ENCODE peak calls at places on chromosomes 13 and 19, in ten cellular contexts. One of them, this sample, is unnamed.

GRCh38 chr13:93726173-93727019 is 499.8 kb downstream of the GPC6 start:
- DNase-seq in HCT116: no peak
- DNase-seq in heart right ventricle: no peak
- DNase-seq in keratinocyte: no peak
- DNase-seq in mammary epithelial cell: no peak
- DNase-seq in esophagus squamous epithelium: no peak
- DNase-seq in cardiac fibroblast: no peak
- DNase-seq in breast epithelium: no peak
- DNase-seq in small intestine: no peak
- DNase-seq in AG04450: no peak
- DNase-seq in this sample: no peak

GRCh38 chr19:49502866-49503581 is 6.8 kb downstream of the RPS11 start:
- DNase-seq in HCT116: peak; percentile 54
- DNase-seq in heart right ventricle: peak; percentile 59
- DNase-seq in keratinocyte: no peak
- DNase-seq in mammary epithelial cell: peak; percentile 48
- DNase-seq in esophagus squamous epithelium: no peak
- DNase-seq in cardiac fibroblast: peak; percentile 97
- DNase-seq in breast epithelium: no peak
- DNase-seq in small intestine: peak; percentile 80
- DNase-seq in AG04450: peak; percentile 59
- DNase-seq in this sample: peak; percentile 66

GRCh38 chr19:5127710-5128109 is 158.8 kb downstream of the KDM4B start:
- DNase-seq in HCT116: no peak
- DNase-seq in heart right ventricle: no peak
- DNase-seq in keratinocyte: no peak
- DNase-seq in mammary epithelial cell: no peak
- DNase-seq in esophagus squamous epithelium: no peak
- DNase-seq in cardiac fibroblast: no peak
- DNase-seq in breast epithelium: no peak
- DNase-seq in small intestine: no peak
- DNase-seq in AG04450: no peak
- DNase-seq in this sample: no peak

GRCh38 chr13:30153871-30154426 is 153.4 kb downstream of the KATNAL1 start:
- DNase-seq in HCT116: no peak
- DNase-seq in heart right ventricle: no peak
- DNase-seq in keratinocyte: no peak
- DNase-seq in mammary epithelial cell: no peak
- DNase-seq in esophagus squamous epithelium: no peak
- DNase-seq in cardiac fibroblast: no peak
- DNase-seq in breast epithelium: no peak
- DNase-seq in small intestine: no peak
- DNase-seq in AG04450: no peak
- DNase-seq in this sample: no peak

GRCh38 chr19:46031781-46032596 is 8.8 kb downstream of the IGFL4 start:
- DNase-seq in HCT116: no peak
- DNase-seq in heart right ventricle: no peak
- DNase-seq in keratinocyte: no peak
- DNase-seq in mammary epithelial cell: no peak
- DNase-seq in esophagus squamous epithelium: no peak
- DNase-seq in cardiac fibroblast: no peak
- DNase-seq in breast epithelium: peak; percentile 6
- DNase-seq in small intestine: no peak
- DNase-seq in AG04450: no peak
- DNase-seq in this sample: no peak

GRCh38 chr13:21735621-21736401 is 64.9 kb downstream of the FGF9 start:
- DNase-seq in HCT116: no peak
- DNase-seq in heart right ventricle: peak; percentile 22
- DNase-seq in keratinocyte: no peak
- DNase-seq in mammary epithelial cell: no peak
- DNase-seq in esophagus squamous epithelium: no peak
- DNase-seq in cardiac fibroblast: no peak
- DNase-seq in breast epithelium: no peak
- DNase-seq in small intestine: no peak
- DNase-seq in AG04450: no peak
- DNase-seq in this sample: no peak

GRCh38 chr19:31938675-31939074 is 406.7 kb upstream of the ZNF507 start:
- DNase-seq in HCT116: no peak
- DNase-seq in heart right ventricle: no peak
- DNase-seq in keratinocyte: no peak
- DNase-seq in mammary epithelial cell: no peak
- DNase-seq in esophagus squamous epithelium: no peak
- DNase-seq in cardiac fibroblast: no peak
- DNase-seq in breast epithelium: no peak
- DNase-seq in small intestine: no peak
- DNase-seq in AG04450: no peak
- DNase-seq in this sample: no peak

GRCh38 chr13:65913173-65913572 is 1317.0 kb downstream of the PCDH9 start:
- DNase-seq in HCT116: peak; percentile 22
- DNase-seq in heart right ventricle: no peak
- DNase-seq in keratinocyte: no peak
- DNase-seq in mammary epithelial cell: peak; percentile 63
- DNase-seq in esophagus squamous epithelium: no peak
- DNase-seq in cardiac fibroblast: peak; percentile 87
- DNase-seq in breast epithelium: no peak
- DNase-seq in small intestine: no peak
- DNase-seq in AG04450: peak; percentile 24
- DNase-seq in this sample: no peak

GRCh38 chr19:54462072-54462712 is 1.4 kb downstream of the LENG9 start:
- DNase-seq in HCT116: no peak
- DNase-seq in heart right ventricle: no peak
- DNase-seq in keratinocyte: no peak
- DNase-seq in mammary epithelial cell: no peak
- DNase-seq in esophagus squamous epithelium: no peak
- DNase-seq in cardiac fibroblast: no peak
- DNase-seq in breast epithelium: no peak
- DNase-seq in small intestine: peak; percentile 46
- DNase-seq in AG04450: no peak
- DNase-seq in this sample: no peak

GRCh38 chr13:49630580-49630979 is 2.3 kb downstream of the ARL11 start:
- DNase-seq in HCT116: no peak
- DNase-seq in heart right ventricle: no peak
- DNase-seq in keratinocyte: no peak
- DNase-seq in mammary epithelial cell: no peak
- DNase-seq in esophagus squamous epithelium: no peak
- DNase-seq in cardiac fibroblast: no peak
- DNase-seq in breast epithelium: no peak
- DNase-seq in small intestine: no peak
- DNase-seq in AG04450: no peak
- DNase-seq in this sample: no peak

GRCh38 chr13:49632156-49632555 is 3.8 kb downstream of the ARL11 start:
- DNase-seq in HCT116: no peak
- DNase-seq in heart right ventricle: no peak
- DNase-seq in keratinocyte: no peak
- DNase-seq in mammary epithelial cell: no peak
- DNase-seq in esophagus squamous epithelium: no peak
- DNase-seq in cardiac fibroblast: no peak
- DNase-seq in breast epithelium: no peak
- DNase-seq in small intestine: no peak
- DNase-seq in AG04450: no peak
- DNase-seq in this sample: no peak

GRCh38 chr13:49627831-49628652 is at the start of gene ARL11:
- DNase-seq in HCT116: no peak
- DNase-seq in heart right ventricle: peak; percentile 43
- DNase-seq in keratinocyte: peak; percentile 17
- DNase-seq in mammary epithelial cell: no peak
- DNase-seq in esophagus squamous epithelium: peak; percentile 50
- DNase-seq in cardiac fibroblast: no peak
- DNase-seq in breast epithelium: peak; percentile 33
- DNase-seq in small intestine: peak; percentile 69
- DNase-seq in AG04450: no peak
- DNase-seq in this sample: no peak

GRCh38 chr13:49629947-49630346 is 1.6 kb downstream of the ARL11 start:
- DNase-seq in HCT116: no peak
- DNase-seq in heart right ventricle: no peak
- DNase-seq in keratinocyte: no peak
- DNase-seq in mammary epithelial cell: no peak
- DNase-seq in esophagus squamous epithelium: no peak
- DNase-seq in cardiac fibroblast: no peak
- DNase-seq in breast epithelium: no peak
- DNase-seq in small intestine: no peak
- DNase-seq in AG04450: no peak
- DNase-seq in this sample: no peak

GRCh38 chr13:49629196-49629938 is 1.1 kb downstream of the ARL11 start:
- DNase-seq in HCT116: no peak
- DNase-seq in heart right ventricle: no peak
- DNase-seq in keratinocyte: no peak
- DNase-seq in mammary epithelial cell: no peak
- DNase-seq in esophagus squamous epithelium: no peak
- DNase-seq in cardiac fibroblast: no peak
- DNase-seq in breast epithelium: no peak
- DNase-seq in small intestine: no peak
- DNase-seq in AG04450: no peak
- DNase-seq in this sample: no peak
- H3K4me3 ChIP-seq in HCT116: no peak overlapping the region
- H3K4me3 ChIP-seq in heart right ventricle: no peak overlapping the region
- H3K4me3 ChIP-seq in keratinocyte: no peak overlapping the region
- H3K4me3 ChIP-seq in mammary epithelial cell: no peak overlapping the region
- H3K4me3 ChIP-seq in esophagus squamous epithelium: no peak overlapping the region
- H3K4me3 ChIP-seq in cardiac fibroblast: no peak overlapping the region
- H3K4me3 ChIP-seq in breast epithelium: peak overlapping the region; percentile 56
- H3K4me3 ChIP-seq in small intestine: no peak overlapping the region
- H3K4me3 ChIP-seq in AG04450: no peak overlapping the region
- H3K4me3 ChIP-seq in this sample: no peak overlapping the region

DNA sequence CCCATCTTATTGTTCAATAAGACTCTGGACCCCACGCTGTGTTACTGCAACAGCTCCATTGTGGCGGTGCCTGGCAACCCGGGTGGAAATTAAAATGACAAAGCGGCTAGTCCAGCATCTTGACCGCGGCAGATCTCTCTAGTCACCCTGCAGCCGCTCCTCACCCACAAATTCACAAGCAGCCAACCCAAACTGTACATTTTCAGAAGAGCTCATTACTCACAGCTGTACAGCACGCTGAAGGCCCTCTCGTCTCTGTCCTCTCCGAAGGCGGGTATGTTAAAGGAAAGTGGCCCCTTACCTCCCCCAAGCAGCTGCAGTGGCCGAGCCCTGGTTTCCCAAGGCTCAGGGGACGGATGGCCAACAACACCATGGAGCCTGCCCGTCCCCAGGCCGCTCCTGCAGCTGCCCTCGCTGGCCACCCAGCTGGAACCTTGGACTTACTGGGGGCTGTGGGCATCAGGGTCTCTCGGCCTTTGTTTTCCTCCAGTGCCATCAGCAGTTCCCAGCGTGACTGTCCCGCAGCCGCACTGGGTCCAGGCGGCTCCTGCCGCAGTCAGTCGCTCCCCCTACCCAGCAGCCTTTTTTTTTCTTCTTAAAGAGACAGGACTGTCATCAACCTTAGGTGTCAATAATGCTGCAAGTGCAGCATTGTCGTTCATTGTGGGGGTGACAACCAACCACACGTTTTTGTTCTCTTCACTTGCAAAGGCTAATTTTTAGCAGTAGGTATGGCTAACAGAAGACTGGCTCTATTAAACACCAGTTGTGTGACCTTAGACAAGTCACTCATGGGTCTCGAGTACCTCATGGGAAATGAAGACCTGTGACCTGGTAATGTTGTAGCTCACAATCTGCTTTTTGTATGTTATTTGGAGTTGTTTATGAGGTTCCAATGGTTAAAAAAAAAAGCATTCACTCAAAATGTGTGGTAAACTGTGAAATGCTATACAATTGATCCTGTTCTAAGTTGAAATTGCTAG is at the start of gene SACS:
- DNase-seq in HCT116: no peak
- DNase-seq in heart right ventricle: peak; percentile 18
- DNase-seq in keratinocyte: no peak
- DNase-seq in mammary epithelial cell: peak; percentile 31
- DNase-seq in esophagus squamous epithelium: no peak
- DNase-seq in cardiac fibroblast: peak; percentile 49
- DNase-seq in breast epithelium: no peak
- DNase-seq in small intestine: no peak
- DNase-seq in AG04450: no peak
- DNase-seq in this sample: no peak
- H3K4me3 ChIP-seq in HCT116: no peak within 1 kb of the TSS
- H3K4me3 ChIP-seq in heart right ventricle: peak within 1 kb of the TSS; percentile 37
- H3K4me3 ChIP-seq in keratinocyte: no peak within 1 kb of the TSS
- H3K4me3 ChIP-seq in mammary epithelial cell: peak within 1 kb of the TSS; percentile 43
- H3K4me3 ChIP-seq in esophagus squamous epithelium: peak within 1 kb of the TSS; percentile 44
- H3K4me3 ChIP-seq in cardiac fibroblast: peak within 1 kb of the TSS; percentile 63
- H3K4me3 ChIP-seq in breast epithelium: peak within 1 kb of the TSS; percentile 62
- H3K4me3 ChIP-seq in small intestine: no peak within 1 kb of the TSS
- H3K4me3 ChIP-seq in AG04450: peak within 1 kb of the TSS; percentile 88
- H3K4me3 ChIP-seq in this sample: no peak within 1 kb of the TSS

DNA sequence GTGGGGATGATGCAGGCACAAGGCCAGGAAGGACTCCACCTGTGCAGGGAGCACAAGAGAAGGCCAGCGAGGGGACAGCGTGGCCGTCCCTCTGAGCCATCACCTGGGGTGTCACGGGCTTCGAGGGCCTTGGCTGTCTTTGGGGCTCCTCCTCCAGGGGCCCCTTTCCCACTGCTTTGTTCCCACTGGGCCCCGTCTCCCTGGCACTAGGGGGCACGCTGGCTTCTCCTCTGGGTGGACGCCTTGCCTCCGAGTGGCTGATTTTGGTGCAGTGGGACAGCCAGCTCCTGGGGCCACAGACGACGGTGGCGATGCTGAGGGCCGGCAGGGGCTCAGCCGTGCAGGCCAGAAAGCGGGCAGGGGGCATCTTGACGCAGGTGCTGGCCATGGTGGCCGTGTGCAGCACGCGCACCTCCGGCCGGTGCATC is 43.2 kb upstream of the GRTP1 start:
- DNase-seq in HCT116: no peak
- DNase-seq in heart right ventricle: no peak
- DNase-seq in keratinocyte: no peak
- DNase-seq in mammary epithelial cell: no peak
- DNase-seq in esophagus squamous epithelium: no peak
- DNase-seq in cardiac fibroblast: no peak
- DNase-seq in breast epithelium: no peak
- DNase-seq in small intestine: no peak
- DNase-seq in AG04450: no peak
- DNase-seq in this sample: no peak
- H3K4me3 ChIP-seq in HCT116: no peak overlapping the region
- H3K4me3 ChIP-seq in heart right ventricle: no peak overlapping the region
- H3K4me3 ChIP-seq in keratinocyte: no peak overlapping the region
- H3K4me3 ChIP-seq in mammary epithelial cell: no peak overlapping the region
- H3K4me3 ChIP-seq in esophagus squamous epithelium: no peak overlapping the region
- H3K4me3 ChIP-seq in cardiac fibroblast: no peak overlapping the region
- H3K4me3 ChIP-seq in breast epithelium: no peak overlapping the region
- H3K4me3 ChIP-seq in small intestine: no peak overlapping the region
- H3K4me3 ChIP-seq in AG04450: no peak overlapping the region
- H3K4me3 ChIP-seq in this sample: no peak overlapping the region

DNA sequence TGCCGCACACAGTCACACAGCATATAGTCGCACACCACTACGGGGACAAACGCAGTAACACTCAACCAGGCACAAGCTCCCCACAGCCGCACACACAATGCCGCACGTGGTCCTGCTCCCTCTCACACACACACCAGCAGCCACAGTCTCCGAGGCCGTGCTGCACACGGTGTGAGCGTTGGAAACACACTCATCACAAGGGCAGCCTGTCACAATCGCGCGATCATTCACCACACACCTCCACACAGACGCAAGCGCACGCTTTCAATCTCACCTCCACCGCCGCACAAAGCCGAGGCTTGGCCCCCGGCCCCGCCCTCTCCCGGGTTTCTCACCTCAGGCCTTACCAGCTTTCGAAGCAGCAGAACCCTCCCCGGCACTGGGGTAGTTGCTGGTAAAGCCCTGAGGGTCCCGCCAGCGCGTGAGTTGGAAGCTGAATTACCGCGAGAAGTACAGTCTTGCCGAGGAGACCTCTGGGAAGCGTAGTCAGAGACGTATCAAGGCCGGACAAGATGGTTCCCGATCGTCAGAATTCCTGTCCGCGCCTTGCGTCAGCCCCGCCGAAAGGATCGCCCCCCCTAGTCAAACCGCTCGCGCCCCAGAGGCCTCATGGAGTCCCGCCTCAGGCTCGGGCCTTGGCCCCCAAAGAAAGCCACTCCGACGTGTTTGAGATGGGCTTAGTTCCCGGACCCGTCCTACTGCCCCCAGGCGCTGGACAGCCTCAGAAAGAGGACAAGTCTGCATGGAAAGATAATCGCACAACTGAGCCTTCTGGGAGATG is at the start of gene ZNF566:
- DNase-seq in HCT116: peak; percentile 93
- DNase-seq in heart right ventricle: peak; percentile 94
- DNase-seq in keratinocyte: peak; percentile 95
- DNase-seq in mammary epithelial cell: peak; percentile 96
- DNase-seq in esophagus squamous epithelium: peak; percentile 73
- DNase-seq in cardiac fibroblast: peak; percentile 98
- DNase-seq in breast epithelium: peak; percentile 89
- DNase-seq in small intestine: peak; percentile 95
- DNase-seq in AG04450: peak; percentile 94
- DNase-seq in this sample: peak; percentile 86
- H3K4me3 ChIP-seq in HCT116: peak within 1 kb of the TSS; percentile 91
- H3K4me3 ChIP-seq in heart right ventricle: peak within 1 kb of the TSS; percentile 69
- H3K4me3 ChIP-seq in keratinocyte: peak within 1 kb of the TSS; percentile 93
- H3K4me3 ChIP-seq in mammary epithelial cell: peak within 1 kb of the TSS; percentile 72
- H3K4me3 ChIP-seq in esophagus squamous epithelium: peak within 1 kb of the TSS; percentile 80
- H3K4me3 ChIP-seq in cardiac fibroblast: peak within 1 kb of the TSS; percentile 83
- H3K4me3 ChIP-seq in breast epithelium: peak within 1 kb of the TSS; percentile 85
- H3K4me3 ChIP-seq in small intestine: peak within 1 kb of the TSS; percentile 52
- H3K4me3 ChIP-seq in AG04450: peak within 1 kb of the TSS; percentile 99
- H3K4me3 ChIP-seq in this sample: peak within 1 kb of the TSS; percentile 85

This sample was measured in SK-N-MC.